ENCODE peak calls at places on chromosomes 13 and 19, in five cellular contexts. A is GM23248, Q is GM04503, D is RCC 7860, E is substantia nigra. W is an unnamed sample.

GRCh38 chr19:13093407-13094284 is 9.0 kb downstream of the LYL1 start:
- DNase-seq in A (peak; percentile 83), Q (no peak), D (peak; percentile 63), E (peak; percentile 90), W (peak; percentile 81)

GRCh38 chr19:39499082-39499642 is 415 bp downstream of the DLL3 start:
- DNase-seq in A (peak; percentile 33), Q (no peak), D (no peak), E (no peak), W (no peak)

GRCh38 chr13:20717581-20718542 is 14.4 kb downstream of the IL17D start:
- DNase-seq in A (no peak), Q (no peak), D (no peak), E (no peak), W (no peak)

GRCh38 chr13:98563071-98563470 is 13.8 kb downstream of the STK24 start:
- DNase-seq in A (peak; percentile 35), Q (no peak), D (no peak), E (no peak), W (peak; percentile 65)

GRCh38 chr13:33794576-33794975 is 23.4 kb upstream of the RFC3 start:
- DNase-seq in A (peak; percentile 43), Q (no peak), D (no peak), E (no peak), W (no peak)

GRCh38 chr13:100428966-100429365 is 159.6 kb downstream of the GGACT start:
- DNase-seq in A (no peak), Q (no peak), D (no peak), E (no peak), W (no peak)

GRCh38 chr13:111322916-111323331 is 2.5 kb downstream of the TEX29 start:
- DNase-seq in A (no peak), Q (no peak), D (no peak), E (no peak), W (no peak)

GRCh38 chr13:24684600-24684998 is 4.4 kb downstream of the ATP12A start:
- DNase-seq in A (peak; percentile 59), Q (no peak), D (no peak), E (no peak), W (no peak)

GRCh38 chr19:1270854-1271527 is 1.9 kb downstream of the CIRBP start:
- DNase-seq in A (no peak), Q (no peak), D (no peak), E (no peak), W (no peak)

GRCh38 chr19:23436944-23437343 is 41.7 kb upstream of the ZNF91 start:
- DNase-seq in A (no peak), Q (no peak), D (no peak), E (no peak), W (no peak)

GRCh38 chr19:14054721-14055120 is 7.2 kb downstream of the PALM3 start:
- DNase-seq in A (no peak), Q (no peak), D (no peak), E (no peak), W (no peak)

GRCh38 chr13:110230661-110231347 is 76.2 kb downstream of the COL4A1 start:
- DNase-seq in A (no peak), Q (no peak), D (no peak), E (no peak), W (no peak)

GRCh38 chr19:32896516-32897214 is 27.1 kb upstream of the SLC7A9 start:
- DNase-seq in A (no peak), Q (no peak), D (no peak), E (no peak), W (no peak)